ENCODE peak calls at places on chromosomes 4 and X, in eight cellular contexts. X, S, F, U, B, I, J and G are unnamed samples.

GRCh38 chr4:123856689-123857545 is 460.3 kb downstream of the SPRY1 start:
- DNase-seq in I (no peak), S (peak), X (peak), B (no peak), U (no peak), J (peak), F (peak), G (no peak)

GRCh38 chr4:181301735-181302380 is 941.3 kb upstream of the TENM3 start:
- DNase-seq in U (no peak), X (peak), J (peak), B (no peak), S (peak), F (peak), I (peak), G (no peak)

GRCh38 chrX:130110379-130111219 is at the start of gene ELF4:
- DNase-seq in I (peak), B (no peak), S (peak), X (peak), F (peak), J (peak), U (no peak), G (peak)

GRCh38 chr4:174427562-174428140 is 94.6 kb downstream of the HPGD start:
- DNase-seq in B (no peak), F (no peak), S (no peak), I (no peak), J (no peak), X (no peak), U (no peak), G (no peak)

GRCh38 chr4:23888421-23889319 is 1.2 kb downstream of the PPARGC1A start:
- DNase-seq in S (no peak), X (peak), B (no peak), I (no peak), F (no peak), J (no peak), U (no peak), G (no peak)

GRCh38 chrX:150779367-150779766 is 86.2 kb downstream of the MTMR1 start:
- DNase-seq in F (no peak), I (no peak), J (peak), S (no peak), U (no peak), B (no peak), X (no peak), G (no peak)

GRCh38 chrX:65196758-65197371 is 220.6 kb upstream of the ZC4H2 start:
- DNase-seq in X (peak), F (no peak), S (no peak), I (peak), J (no peak), U (no peak), B (no peak), G (no peak)

GRCh38 chrX:46572295-46572936 is 1.1 kb upstream of the CHST7 start:
- DNase-seq in S (no peak), J (peak), U (no peak), F (no peak), I (no peak), X (no peak), B (no peak), G (no peak)

GRCh38 chr4:156102411-156102810 is 148.7 kb upstream of the CTSO start:
- DNase-seq in I (no peak), J (no peak), S (no peak), B (no peak), U (no peak), F (peak), X (no peak), G (no peak)

GRCh38 chrX:73131276-73131675 is 52.0 kb upstream of the PABPC1L2A start:
- DNase-seq in J (no peak), I (no peak), F (no peak), S (no peak), U (no peak), B (no peak), X (no peak), G (no peak)

GRCh38 chr4:1939664-1940509 is 68.7 kb downstream of the NSD2 start:
- DNase-seq in I (peak), J (no peak), F (peak), S (no peak), B (no peak), X (no peak), U (no peak), G (no peak)

GRCh38 chr4:57020467-57021101 is 41.9 kb downstream of the POLR2B start:
- DNase-seq in J (no peak), B (no peak), F (peak), U (no peak), S (no peak), I (no peak), X (peak), G (no peak)

GRCh38 chr4:158065603-158066002 is 107.2 kb downstream of the GASK1B start:
- DNase-seq in I (no peak), X (no peak), B (no peak), S (no peak), F (no peak), U (no peak), J (no peak), G (no peak)
- H3K4me3 ChIP-seq in I (no peak), X (no peak), B (no peak), S (no peak), F (no peak), U (no peak), J (no peak), G (no peak)

DNA sequence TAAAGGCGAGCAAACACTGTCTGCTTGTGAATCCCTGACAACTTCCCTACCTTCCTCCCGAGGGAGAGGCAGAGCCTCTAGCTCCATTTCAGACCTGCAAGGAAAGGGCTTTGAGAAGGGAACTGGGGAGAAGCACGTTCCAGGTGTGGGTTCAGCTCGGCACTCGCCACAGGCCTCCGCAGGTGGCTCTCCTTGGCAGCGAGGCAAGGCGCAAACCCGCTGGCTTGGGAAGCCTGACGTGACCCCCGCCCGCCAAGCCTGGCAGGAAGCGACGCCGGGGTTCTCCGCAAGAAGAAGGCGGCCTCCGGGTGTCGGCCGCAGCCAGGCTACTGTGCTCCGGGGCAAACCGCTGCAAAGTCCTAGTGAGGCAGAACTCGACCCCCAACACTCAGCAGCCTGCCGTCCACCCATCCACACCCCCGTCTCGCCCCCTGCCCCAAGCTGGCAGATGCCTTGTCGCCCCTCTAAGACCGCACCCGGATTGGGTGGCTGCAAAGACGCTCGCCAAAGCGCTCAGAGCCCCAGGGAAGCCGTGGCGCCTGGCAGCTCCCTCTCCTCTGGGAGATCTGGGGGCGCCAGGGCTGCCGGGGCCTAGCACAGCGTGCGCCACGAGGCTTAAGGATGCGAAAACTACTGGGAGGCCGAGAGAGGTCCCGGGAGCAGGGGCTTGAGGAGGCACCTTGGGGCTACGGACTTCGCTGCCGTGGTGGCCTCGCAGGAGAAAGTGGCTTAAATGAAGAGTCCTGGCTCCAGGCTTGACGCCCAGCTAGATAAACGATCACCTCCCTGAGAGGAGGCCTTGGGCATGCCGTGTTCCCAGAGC is 21.8 kb downstream of the NKX3-2 start:
- DNase-seq in U (no peak), S (no peak), I (no peak), F (no peak), X (no peak), B (no peak), J (no peak), G (peak)
- H3K4me3 ChIP-seq in U (no peak), S (no peak), I (no peak), F (no peak), X (no peak), B (no peak), J (no peak), G (no peak)

DNA sequence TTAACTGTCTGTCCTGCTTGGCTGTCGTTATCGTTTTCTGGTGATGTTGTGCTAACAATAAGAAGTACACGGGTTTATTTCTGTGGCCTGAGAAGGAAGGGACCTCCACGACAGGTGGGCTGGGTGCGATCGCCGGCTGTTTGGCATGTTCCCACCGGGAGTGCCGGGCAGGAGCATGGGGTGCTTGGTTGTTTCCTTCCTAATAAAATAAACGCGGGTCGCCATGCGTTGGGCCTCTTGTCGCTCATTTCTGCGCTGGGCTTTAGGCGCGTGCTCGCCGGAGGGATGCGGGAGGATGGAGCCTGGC is 711 bp upstream of the GDI1 start:
- DNase-seq in I (no peak), S (no peak), F (no peak), X (no peak), U (no peak), J (no peak), B (no peak), G (no peak)
- H3K4me3 ChIP-seq in I (no peak), S (peak), F (peak), X (no peak), U (peak), J (no peak), B (peak), G (no peak)

GRCh38 chr4:169163495-169163894 is 107.3 kb downstream of the SH3RF1 start:
- DNase-seq in X (no peak), U (no peak), J (no peak), I (no peak), B (no peak), S (no peak), F (no peak), G (no peak)

GRCh38 chr4:169163947-169164668 is 106.6 kb downstream of the SH3RF1 start:
- DNase-seq in B (no peak), I (no peak), F (peak), S (no peak), X (no peak), J (no peak), U (no peak), G (no peak)

GRCh38 chr4:169160825-169161224 is 109.9 kb downstream of the SH3RF1 start:
- DNase-seq in I (no peak), X (peak), U (no peak), S (no peak), F (no peak), J (no peak), B (no peak), G (no peak)

GRCh38 chr4:169167958-169168357 is 102.8 kb downstream of the SH3RF1 start:
- DNase-seq in X (no peak), J (no peak), I (no peak), F (no peak), S (no peak), U (no peak), B (no peak), G (no peak)

DNA sequence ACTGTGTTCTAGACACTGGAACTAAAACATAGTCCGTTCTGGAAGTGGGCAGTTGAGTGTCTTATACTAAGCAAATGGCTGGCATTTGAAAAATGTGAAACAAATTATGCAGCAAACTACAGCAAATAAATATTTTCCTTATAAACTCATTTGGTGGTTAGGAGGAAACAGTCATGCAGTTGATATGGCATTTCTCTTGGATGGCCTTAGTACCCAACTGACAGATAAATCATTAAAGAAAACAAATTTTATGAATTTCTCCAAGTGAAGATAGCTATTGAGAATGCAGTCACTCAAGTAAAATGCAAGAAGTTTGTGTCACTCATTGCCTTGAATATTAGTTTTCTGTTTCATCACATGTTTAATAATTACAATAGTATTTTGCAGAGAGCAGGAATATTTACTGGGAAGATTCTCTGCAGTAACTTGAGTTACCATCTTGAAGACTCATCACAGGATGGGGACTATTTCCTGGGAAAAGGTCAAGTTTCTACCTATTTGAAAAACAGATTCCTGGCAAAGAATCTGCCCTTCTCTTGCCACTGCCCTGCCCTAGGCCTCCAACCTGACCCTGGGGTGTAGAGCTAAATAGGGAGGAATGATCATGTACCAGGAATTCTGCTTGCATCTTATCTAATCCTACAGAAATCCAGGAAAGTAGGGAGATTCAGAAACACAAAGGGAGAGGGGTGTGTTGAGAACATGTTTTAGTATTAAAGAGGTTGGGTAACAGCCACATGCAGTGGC is 105.9 kb downstream of the SH3RF1 start:
- DNase-seq in J (no peak), X (no peak), I (no peak), F (no peak), B (no peak), S (no peak), U (no peak), G (no peak)
- H3K4me3 ChIP-seq in J (no peak), X (no peak), I (no peak), F (no peak), B (no peak), S (no peak), U (no peak), G (no peak)

GRCh38 chrX:84188320-84188834 is 378 bp upstream of the RPS6KA6 start:
- DNase-seq in J (no peak), X (peak), I (peak), B (peak), F (no peak), U (peak), S (peak), G (peak)

GRCh38 chrX:84192006-84192405 is 4.0 kb upstream of the RPS6KA6 start:
- DNase-seq in X (no peak), F (no peak), U (no peak), J (no peak), B (no peak), S (no peak), I (no peak), G (no peak)

GRCh38 chrX:84189125-84189524 is 1.1 kb upstream of the RPS6KA6 start:
- DNase-seq in F (no peak), I (no peak), S (no peak), X (peak), U (no peak), B (no peak), J (no peak), G (no peak)

GRCh38 chrX:84186603-84187358 is 1.2 kb downstream of the RPS6KA6 start:
- DNase-seq in S (no peak), J (no peak), X (peak), B (no peak), U (no peak), I (peak), F (no peak), G (no peak)

GRCh38 chrX:84187501-84188319 is at the start of gene RPS6KA6:
- DNase-seq in B (peak), I (peak), F (no peak), S (peak), U (peak), J (no peak), X (peak), G (peak)
- H3K4me3 ChIP-seq in B (peak), I (peak), F (no peak), S (peak), U (peak), J (no peak), X (peak), G (peak)

GRCh38 chr4:70061980-70062379 is 11.7 kb downstream of the HTN1 start:
- DNase-seq in J (no peak), S (no peak), U (no peak), X (no peak), I (no peak), F (no peak), B (no peak), G (no peak)
- H3K4me3 ChIP-seq in J (no peak), S (no peak), U (no peak), X (no peak), I (no peak), F (no peak), B (no peak), G (no peak)

GRCh38 chrX:47748576-47748975 is 88.1 kb upstream of the ZNF81 start:
- DNase-seq in I (no peak), S (no peak), X (no peak), U (no peak), J (no peak), F (peak), B (no peak), G (no peak)

GRCh38 chrX:47746446-47746845 is 87.5 kb upstream of the UXT start:
- DNase-seq in X (no peak), S (no peak), I (no peak), B (no peak), U (no peak), J (no peak), F (no peak), G (no peak)

GRCh38 chrX:47749185-47749967 is 87.3 kb upstream of the ZNF81 start:
- DNase-seq in F (no peak), U (no peak), X (no peak), I (no peak), J (no peak), B (no peak), S (no peak), G (no peak)

GRCh38 chrX:47745386-47745785 is 86.4 kb upstream of the UXT start:
- DNase-seq in U (no peak), F (no peak), X (no peak), S (no peak), I (no peak), B (no peak), J (no peak), G (no peak)

GRCh38 chrX:47743504-47743903 is 84.5 kb upstream of the UXT start:
- DNase-seq in S (no peak), I (no peak), B (no peak), X (no peak), J (peak), F (no peak), U (no peak), G (no peak)
- H3K4me3 ChIP-seq in S (no peak), I (no peak), B (no peak), X (no peak), J (no peak), F (no peak), U (no peak), G (no peak)

DNA sequence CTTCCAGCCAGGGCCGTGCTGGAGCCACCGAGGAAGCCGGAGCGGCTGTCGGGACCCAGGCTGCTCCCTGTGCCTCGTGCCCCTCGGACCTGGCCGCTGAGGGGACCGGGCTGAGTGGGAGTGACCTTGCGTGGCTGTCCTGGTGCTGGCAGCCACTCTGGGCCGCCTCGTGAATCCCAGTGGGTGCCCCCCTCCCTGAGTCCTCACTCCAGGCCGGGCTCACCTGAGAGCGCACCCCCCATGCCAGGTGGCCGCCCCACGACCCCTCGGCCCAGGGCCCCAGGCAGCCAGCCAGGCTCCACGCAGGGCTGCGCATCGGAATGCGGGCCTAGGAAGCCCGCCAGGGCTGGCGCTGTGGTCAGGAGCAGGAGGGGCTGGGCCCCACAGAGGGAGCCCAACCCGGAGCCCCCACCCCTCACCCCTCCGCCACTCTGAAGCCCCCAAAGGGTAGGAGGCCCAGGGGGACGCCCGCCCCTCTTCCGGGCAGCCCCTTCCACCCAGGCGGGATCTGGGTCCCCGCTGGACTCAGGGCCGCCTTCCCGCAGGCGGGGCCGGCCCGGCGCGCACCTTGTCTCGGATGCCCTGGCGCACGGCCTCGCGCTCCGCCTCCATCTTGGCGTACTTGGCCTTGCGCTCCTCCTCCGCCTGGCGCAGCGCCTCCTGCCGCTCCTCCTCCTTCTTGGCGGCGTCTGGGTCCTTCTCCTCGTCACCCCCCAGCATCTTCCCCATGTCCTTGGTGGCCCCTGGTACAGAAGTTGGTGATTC is 33.9 kb downstream of the CPLX1 start:
- DNase-seq in U (peak), J (no peak), S (no peak), X (peak), F (peak), I (no peak), B (peak), G (peak)
- H3K4me3 ChIP-seq in U (no peak), J (no peak), S (no peak), X (no peak), F (peak), I (no peak), B (peak), G (no peak)